ENCODE peak calls at places on chromosomes 1 and 21, in ten cellular contexts. X, T, N, W, E, R, P, V, B and I are unnamed samples.

GRCh38 chr1:19212167-19212566 is 2.1 kb upstream of the UBR4 start:
- DNase-seq in T (no peak), B (no peak), E (no peak), V (no peak), W (no peak), R (no peak), P (no peak), X (no peak), N (no peak), I (no peak)

GRCh38 chr1:110502402-110502801 is 16.6 kb downstream of the KCNA10 start:
- DNase-seq in X (no peak), V (no peak), W (no peak), R (no peak), N (no peak), B (no peak), T (no peak), P (no peak), E (no peak), I (peak)

GRCh38 chr21:40615503-40616376 is 231.2 kb downstream of the DSCAM start:
- DNase-seq in E (no peak), R (no peak), W (no peak), P (no peak), N (no peak), V (no peak), X (no peak), B (no peak), T (no peak), I (no peak)

GRCh38 chr1:220430059-220430458 is 97.9 kb upstream of the MARK1 start:
- DNase-seq in R (no peak), E (no peak), N (no peak), T (no peak), X (no peak), W (no peak), B (no peak), P (no peak), V (no peak), I (no peak)

GRCh38 chr1:161046574-161047167 is 894 bp upstream of the USF1 start:
- DNase-seq in P (no peak), T (no peak), W (no peak), R (no peak), B (no peak), V (no peak), E (no peak), N (no peak), X (no peak), I (peak)

GRCh38 chr1:41486053-41486891 is 1.8 kb upstream of the EDN2 start:
- DNase-seq in N (no peak), T (peak), P (no peak), R (no peak), W (no peak), X (peak), E (no peak), B (no peak), V (no peak), I (no peak)

GRCh38 chr1:151537112-151537511 is 3.0 kb upstream of the TUFT1 start:
- DNase-seq in P (no peak), W (peak), E (peak), B (no peak), V (no peak), R (no peak), N (no peak), X (peak), T (no peak), I (no peak)

GRCh38 chr1:180643693-180644092 is 11.9 kb downstream of the XPR1 start:
- DNase-seq in V (no peak), X (peak), N (no peak), T (peak), R (no peak), B (no peak), P (no peak), W (peak), E (no peak), I (no peak)

GRCh38 chr1:27353166-27353565 is 11.3 kb downstream of the SYTL1 start:
- DNase-seq in E (no peak), R (no peak), X (no peak), T (no peak), N (no peak), W (no peak), V (peak), B (no peak), P (no peak), I (no peak)

GRCh38 chr1:32619701-32620485 is 30.5 kb downstream of the ZBTB8OS start:
- DNase-seq in T (no peak), X (peak), W (no peak), E (no peak), P (no peak), V (no peak), B (no peak), R (no peak), N (no peak), I (no peak)

GRCh38 chr1:81053826-81054225 is 746.9 kb upstream of the ADGRL2 start:
- DNase-seq in X (no peak), V (no peak), N (no peak), P (no peak), W (no peak), B (no peak), E (no peak), R (no peak), T (no peak), I (no peak)

GRCh38 chr1:173015629-173016028 is 35.1 kb downstream of the TNFSF18 start:
- DNase-seq in V (no peak), X (no peak), P (no peak), T (no peak), N (no peak), W (no peak), R (no peak), B (no peak), E (no peak), I (peak)

GRCh38 chr21:27149034-27149433 is 182.1 kb upstream of the ADAMTS5 start:
- DNase-seq in V (no peak), B (no peak), R (no peak), E (no peak), N (no peak), T (no peak), W (no peak), X (peak), P (no peak), I (no peak)

GRCh38 chr1:209743145-209743482 is 12.7 kb upstream of the TRAF3IP3 start:
- DNase-seq in N (no peak), W (peak), R (peak), T (peak), E (no peak), V (peak), X (peak), B (peak), P (no peak), I (no peak)

GRCh38 chr1:243269461-243269801 is 13.6 kb downstream of the SDCCAG8 start:
- DNase-seq in P (no peak), R (no peak), N (no peak), E (no peak), V (no peak), W (no peak), T (no peak), B (no peak), X (no peak), I (no peak)

GRCh38 chr21:31771685-31772084 is 39.8 kb upstream of the SCAF4 start:
- DNase-seq in E (no peak), B (no peak), R (no peak), N (no peak), W (no peak), X (no peak), V (no peak), T (no peak), P (no peak), I (no peak)

GRCh38 chr21:45154511-45155508 is 80.4 kb downstream of the ADARB1 start:
- DNase-seq in N (no peak), B (no peak), R (no peak), T (no peak), W (no peak), P (peak), E (no peak), V (no peak), X (peak), I (no peak)

GRCh38 chr1:235888119-235888643 is 21.5 kb upstream of the LYST start:
- DNase-seq in E (no peak), T (no peak), N (no peak), X (no peak), R (no peak), V (no peak), P (no peak), W (no peak), B (no peak), I (no peak)

GRCh38 chr21:33386222-33386784 is 16.9 kb upstream of the IFNGR2 start:
- DNase-seq in X (no peak), N (no peak), R (no peak), B (no peak), E (no peak), T (no peak), W (no peak), P (no peak), V (no peak), I (no peak)

GRCh38 chr1:67149179-67149770 is 14.5 kb upstream of the C1orf141 start:
- DNase-seq in B (peak), R (peak), X (peak), V (peak), E (peak), N (peak), P (peak), W (peak), T (peak), I (peak)

GRCh38 chr21:34865922-34866271 is 183.2 kb downstream of the RUNX1 start:
- DNase-seq in T (no peak), E (no peak), X (no peak), V (no peak), W (no peak), R (no peak), P (no peak), N (peak), B (no peak), I (peak)

GRCh38 chr1:171140466-171140865 is 44.6 kb upstream of the FMO2 start:
- DNase-seq in T (no peak), P (no peak), N (no peak), W (no peak), R (peak), V (peak), X (no peak), B (no peak), E (no peak), I (no peak)

GRCh38 chr1:150706091-150706490 is 9.1 kb upstream of the GOLPH3L start:
- DNase-seq in V (no peak), P (no peak), W (no peak), X (no peak), B (no peak), T (no peak), R (no peak), N (no peak), E (no peak), I (no peak)

GRCh38 chr21:19523731-19524130 is 1120.1 kb upstream of the TMPRSS15 start:
- DNase-seq in V (no peak), B (no peak), W (no peak), P (no peak), E (no peak), N (no peak), T (no peak), R (no peak), X (no peak), I (no peak)

GRCh38 chr1:209675567-209676154 is 449 bp downstream of the G0S2 start:
- DNase-seq in X (peak), R (no peak), E (no peak), P (peak), V (peak), T (peak), W (peak), B (no peak), N (peak), I (no peak)

GRCh38 chr1:53383471-53383870 is 55.6 kb upstream of the LRP8 start:
- DNase-seq in B (no peak), N (no peak), T (no peak), E (no peak), X (no peak), P (no peak), R (no peak), W (no peak), V (no peak), I (no peak)

GRCh38 chr1:228809621-228810313 is 74.5 kb downstream of the RHOU start:
- DNase-seq in P (peak), V (no peak), R (no peak), W (no peak), E (no peak), X (no peak), T (no peak), N (peak), B (no peak), I (no peak)

GRCh38 chr1:51558375-51558924 is 39.4 kb upstream of the EPS15 start:
- DNase-seq in P (no peak), B (no peak), N (no peak), E (no peak), V (no peak), X (peak), W (no peak), R (no peak), T (no peak), I (no peak)

GRCh38 chr1:160800645-160801408 is 4.9 kb downstream of the LY9 start:
- DNase-seq in B (no peak), W (no peak), R (no peak), V (no peak), T (no peak), X (no peak), E (no peak), P (no peak), N (no peak), I (no peak)

GRCh38 chr1:168261390-168261789 is 19.3 kb upstream of the TBX19 start:
- DNase-seq in R (no peak), T (no peak), P (no peak), W (no peak), V (no peak), E (no peak), X (peak), B (no peak), N (no peak), I (no peak)

GRCh38 chr1:203320546-203321272 is 15.4 kb downstream of the BTG2 start:
- DNase-seq in P (peak), N (peak), R (peak), V (peak), B (peak), W (no peak), E (no peak), X (peak), T (peak), I (peak)

GRCh38 chr21:46295996-46296752 is 10.0 kb downstream of the YBEY start:
- DNase-seq in V (peak), W (peak), B (peak), T (peak), R (peak), P (peak), X (peak), N (peak), E (no peak), I (peak)
- H3K4me3 ChIP-seq in V (peak), W (no peak), B (no peak), T (no peak), R (peak), P (no peak), X (no peak), N (no peak), E (no peak), I (no peak)

DNA sequence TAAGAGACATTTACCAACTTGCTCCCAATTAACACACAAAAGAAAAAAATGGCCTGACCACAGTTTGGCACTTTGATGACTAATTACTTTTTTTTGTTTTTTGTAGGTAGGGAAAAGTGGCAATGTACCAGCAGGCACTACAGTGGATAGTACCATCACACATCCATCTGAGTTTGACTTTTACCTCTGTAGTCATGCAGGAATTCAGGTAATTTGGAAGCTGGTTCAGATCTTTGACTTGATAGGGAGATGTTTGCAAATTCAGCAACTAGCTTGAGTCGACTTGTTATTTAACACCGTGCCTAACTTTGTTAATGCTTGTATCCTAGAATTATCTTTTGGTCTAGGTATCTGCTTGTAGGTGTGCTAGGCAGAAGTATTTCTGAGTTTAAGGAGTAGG is 33.0 kb upstream of the AGO1 start:
- DNase-seq in X (no peak), E (no peak), B (no peak), N (no peak), W (no peak), P (no peak), R (no peak), V (no peak), T (no peak), I (no peak)
- H3K27ac ChIP-seq in X (no peak), E (no peak), B (no peak), N (no peak), W (no peak), P (no peak), R (peak), V (peak), T (no peak), I (no peak)

GRCh38 chr1:111734426-111734825 is 4.8 kb downstream of the INKA2 start:
- DNase-seq in B (no peak), E (no peak), R (no peak), X (no peak), N (no peak), P (no peak), V (no peak), W (no peak), T (no peak), I (no peak)

GRCh38 chr1:111733996-111734369 is 5.2 kb downstream of the INKA2 start:
- DNase-seq in T (no peak), N (no peak), P (no peak), V (no peak), X (no peak), W (no peak), R (no peak), B (no peak), E (no peak), I (no peak)

GRCh38 chr1:111731956-111732355 is 7.2 kb downstream of the INKA2 start:
- DNase-seq in V (no peak), R (no peak), E (no peak), T (no peak), N (no peak), X (no peak), B (no peak), P (peak), W (no peak), I (no peak)

GRCh38 chr1:111732718-111733117 is 6.5 kb downstream of the INKA2 start:
- DNase-seq in N (no peak), V (no peak), B (no peak), T (no peak), R (no peak), P (no peak), W (no peak), X (no peak), E (no peak), I (no peak)

DNA sequence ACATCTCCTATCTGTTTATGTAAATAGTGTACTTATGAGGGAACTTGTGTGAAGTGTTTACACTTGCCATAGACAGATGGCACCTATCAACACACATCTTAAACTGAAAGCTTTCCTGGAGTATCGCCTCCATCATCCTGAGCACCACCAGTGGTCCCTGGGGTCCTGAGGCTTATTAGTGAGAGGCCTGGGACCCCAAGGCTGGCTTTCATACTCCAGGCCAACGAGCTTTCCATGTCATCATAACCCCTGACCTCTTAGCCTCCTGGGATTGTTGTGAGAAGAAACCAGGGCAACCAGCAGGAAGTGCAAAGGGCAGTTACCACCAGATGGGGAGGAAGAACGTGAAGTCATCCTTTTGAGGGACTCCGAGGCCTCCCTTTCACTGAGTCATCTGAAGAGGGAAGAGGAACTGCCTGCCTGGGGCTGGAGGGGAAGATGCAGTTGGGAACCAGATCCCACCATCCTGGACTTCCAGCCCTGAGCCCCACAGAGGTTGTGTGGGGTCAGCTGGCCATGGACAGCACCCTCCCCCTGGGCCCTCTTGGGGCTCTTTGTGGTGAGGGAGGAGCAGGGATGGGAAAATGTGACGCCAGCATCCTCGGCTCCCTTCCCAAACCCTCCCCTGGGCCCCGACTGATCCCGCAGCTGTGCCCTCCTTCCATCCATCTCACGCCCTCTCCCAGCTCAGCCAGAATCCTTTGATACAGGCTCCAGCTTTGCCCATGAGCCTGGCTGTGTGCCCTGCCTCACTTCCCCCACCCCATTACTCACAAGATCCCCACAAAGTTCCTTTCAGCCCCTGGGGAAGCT is 5.8 kb downstream of the INKA2 start:
- DNase-seq in N (peak), P (peak), T (no peak), V (peak), B (no peak), E (no peak), X (peak), R (peak), W (peak), I (peak)
- TF ChIP-seq CTCF in N (no peak), P (no peak), T (no peak), V (no peak), B (no peak), E (no peak), X (no peak), R (no peak), W (no peak), I (no peak)

GRCh38 chr1:30151119-30151518 is 572.3 kb downstream of the MATN1 start:
- DNase-seq in X (no peak), P (no peak), N (no peak), V (no peak), E (no peak), B (no peak), W (no peak), T (no peak), R (no peak), I (no peak)

GRCh38 chr1:30148676-30149075 is 574.7 kb downstream of the MATN1 start:
- DNase-seq in R (no peak), B (no peak), V (no peak), P (no peak), X (no peak), N (no peak), W (no peak), E (no peak), T (no peak), I (no peak)

GRCh38 chr1:30147188-30147587 is 576.2 kb downstream of the MATN1 start:
- DNase-seq in V (no peak), B (no peak), T (no peak), P (no peak), E (no peak), W (no peak), N (no peak), R (no peak), X (no peak), I (no peak)

GRCh38 chr1:30149226-30149625 is 574.2 kb downstream of the MATN1 start:
- DNase-seq in B (no peak), W (no peak), E (no peak), T (no peak), R (no peak), V (no peak), N (no peak), X (no peak), P (no peak), I (no peak)

GRCh38 chr1:30151826-30152225 is 571.6 kb downstream of the MATN1 start:
- DNase-seq in E (no peak), R (no peak), X (no peak), B (no peak), P (no peak), W (no peak), N (no peak), T (no peak), V (no peak), I (no peak)
- H3K4me3 ChIP-seq in E (no peak), R (no peak), X (no peak), B (no peak), P (no peak), W (no peak), N (no peak), T (no peak), V (no peak), I (no peak)

DNA sequence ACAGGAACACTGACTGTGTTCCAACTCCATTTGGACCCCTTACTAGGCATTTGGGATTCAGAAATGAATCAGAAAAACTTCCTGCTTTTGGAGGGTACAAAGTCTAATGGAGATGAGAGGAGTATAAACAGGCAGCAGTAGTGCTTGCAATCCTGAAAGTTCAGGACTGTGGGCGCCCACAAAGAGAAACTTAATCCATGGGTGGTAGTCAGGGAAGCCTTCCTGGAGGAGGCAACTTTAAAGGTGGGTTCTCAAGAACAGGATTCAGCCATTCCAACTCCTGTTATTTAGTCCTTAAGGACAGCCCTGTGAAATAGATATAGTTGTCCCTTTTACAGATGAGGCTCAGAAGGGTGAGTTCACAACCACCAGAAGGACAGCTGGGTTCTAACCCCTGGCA is 2.0 kb upstream of the LDLRAP1 start:
- DNase-seq in N (no peak), E (no peak), B (no peak), V (no peak), X (no peak), W (no peak), P (no peak), T (no peak), R (no peak), I (no peak)
- H3K27ac ChIP-seq in N (no peak), E (no peak), B (peak), V (no peak), X (no peak), W (no peak), P (no peak), T (peak), R (no peak), I (no peak)